ENCODE peak calls at places on chromosomes 13 and 19, in seven cellular contexts. O is activated CD4-positive, alpha-beta memory T cell treated with anti-CD3 and anti-CD28 coated beads, Interleukin-2, amount 10 ng/mL, durations not matched to agents 7 days and 5 days; J is neural progenitor cell; B is mucosa of gallbladder; Z is NCI-H1092; S is cardiac fibroblast; Q is NAMALWA. R is an unnamed sample.

GRCh38 chr19:14300281-14300680 is 81.0 kb upstream of the ADGRE5 start:
- DNase-seq in Z (no peak), S (no peak), O (no peak), B (no peak), J (no peak), Q (no peak), R (no peak)

GRCh38 chr19:16457195-16457953 is 14.4 kb downstream of the EPS15L1 start:
- DNase-seq in O (no peak), B (no peak), J (peak; percentile 23), Z (peak; percentile 38), S (peak; percentile 42), Q (no peak), R (no peak)

GRCh38 chr13:110910013-110910890 is 4.6 kb downstream of the ANKRD10 start:
- DNase-seq in S (no peak), Z (no peak), Q (no peak), B (no peak), O (no peak), J (no peak), R (no peak)

GRCh38 chr13:61406275-61406674 is 9.4 kb downstream of the PCDH20 start:
- DNase-seq in B (no peak), Q (no peak), J (no peak), O (no peak), S (no peak), Z (no peak), R (no peak)

GRCh38 chr13:38582133-38582532 is 104.7 kb upstream of the FREM2 start:
- DNase-seq in Z (peak; percentile 67), S (peak; percentile 61), Q (peak; percentile 73), O (no peak), B (no peak), J (peak; percentile 61), R (peak; percentile 46)

GRCh38 chr13:24842533-24843278 is 78.7 kb downstream of the RNF17 start:
- DNase-seq in S (no peak), O (no peak), B (no peak), Q (no peak), J (no peak), Z (no peak), R (no peak)

GRCh38 chr19:14366529-14366928 is 14.7 kb upstream of the ADGRE5 start:
- DNase-seq in O (peak; percentile 90), Q (peak; percentile 97), Z (peak; percentile 58), B (peak; percentile 74), S (peak; percentile 64), J (peak; percentile 46), R (peak; percentile 70)

GRCh38 chr19:23402388-23402787 is 7.1 kb upstream of the ZNF91 start:
- DNase-seq in O (no peak), S (no peak), B (no peak), J (no peak), Z (no peak), Q (no peak), R (no peak)

GRCh38 chr13:38418286-38418685 is 68.6 kb downstream of the UFM1 start:
- DNase-seq in O (no peak), Q (no peak), B (no peak), S (peak; percentile 34), J (no peak), Z (no peak), R (no peak)

GRCh38 chr19:50490991-50491472 is 14.4 kb upstream of the GARIN5A start:
- DNase-seq in Q (no peak), B (no peak), O (no peak), S (no peak), Z (no peak), J (no peak), R (no peak)

GRCh38 chr13:109205315-109205714 is 575.9 kb downstream of the MYO16 start:
- DNase-seq in J (no peak), Z (no peak), Q (no peak), S (no peak), B (no peak), O (no peak), R (no peak)

GRCh38 chr19:43532571-43532961 is 422 bp upstream of the ZNF575 start:
- DNase-seq in S (no peak), B (no peak), Q (no peak), Z (no peak), O (no peak), J (no peak), R (peak; percentile 71)

GRCh38 chr13:30998548-30999140 is 66.2 kb downstream of the TEX26 start:
- DNase-seq in B (peak; percentile 34), S (peak; percentile 9), Z (peak; percentile 46), O (no peak), J (peak; percentile 27), Q (no peak), R (no peak)

GRCh38 chr19:2167896-2168618 is 4.3 kb downstream of the DOT1L start:
- DNase-seq in S (peak; percentile 83), O (no peak), Q (peak; percentile 75), Z (no peak), J (no peak), B (peak; percentile 54), R (no peak)

GRCh38 chr19:11288349-11288748 is 7.6 kb upstream of the TSPAN16 start:
- DNase-seq in O (no peak), Z (no peak), J (no peak), B (no peak), S (peak; percentile 57), Q (peak; percentile 33), R (no peak)